ENCODE peak calls at places on chromosomes 4 and X, in seven cellular contexts. X is NCI-H774, W is endothelial cell of umbilical vein, J is endothelial cell, S is iPS DF 6.9, L is AML-193, E is A673. D is an unnamed sample.

GRCh38 chr4:128385683-128386304 is 98.2 kb upstream of the PGRMC2 start:
- DNase-seq in X (no peak), W (peak), J (no peak), S (no peak), L (no peak), E (peak), D (peak)

GRCh38 chr4:157271166-157271869 is 50.8 kb downstream of the GRIA2 start:
- DNase-seq in X (no peak), W (no peak), J (no peak), S (no peak), L (no peak), E (no peak), D (peak)

GRCh38 chr4:1347410-1347864 is 429 bp downstream of the UVSSA start:
- DNase-seq in X (peak), W (peak), J (peak), S (no peak), L (peak), E (peak), D (peak)

GRCh38 chr4:108172780-108173598 is 4.3 kb upstream of the LEF1 start:
- DNase-seq in X (peak), W (peak), J (peak), S (no peak), L (no peak), E (peak), D (no peak)

GRCh38 chr4:336099-336892 is 1.3 kb upstream of the ZNF141 start:
- DNase-seq in X (peak), W (no peak), J (peak), S (no peak), L (no peak), E (no peak), D (no peak)

GRCh38 chr4:72641611-72642010 is 72.6 kb upstream of the ADAMTS3 start:
- DNase-seq in X (no peak), W (no peak), J (no peak), S (no peak), L (no peak), E (no peak), D (no peak)

GRCh38 chr4:27934881-27935280 is 1074.2 kb downstream of the STIM2 start:
- DNase-seq in X (no peak), W (no peak), J (no peak), S (no peak), L (no peak), E (no peak), D (no peak)

GRCh38 chr4:185307136-185307950 is 88.4 kb downstream of the LRP2BP start:
- DNase-seq in X (no peak), W (no peak), J (no peak), S (no peak), L (no peak), E (no peak), D (no peak)

GRCh38 chr4:110310795-110311194 is 112.4 kb upstream of the ELOVL6 start:
- DNase-seq in X (no peak), W (no peak), J (no peak), S (no peak), L (peak), E (no peak), D (no peak)

GRCh38 chrX:18543738-18544137 is 118.3 kb downstream of the CDKL5 start:
- DNase-seq in X (no peak), W (no peak), J (no peak), S (no peak), L (no peak), E (no peak), D (no peak)

GRCh38 chrX:123217077-123217476 is 33.0 kb downstream of the GRIA3 start:
- DNase-seq in X (no peak), W (no peak), J (no peak), S (no peak), L (no peak), E (no peak), D (peak)